ENCODE peak calls at places on chromosomes 13 and 19, in nine cellular contexts. One of them, this sample, is unnamed. For H3K4me1, the result is how much of the 10 kb centered on the place peaks cover.

GRCh38 chr19:52665047-52665446 is 26.9 kb upstream of the ZNF83 start:
- DNase-seq in ovary: no peak
- DNase-seq in cardiac muscle cell: no peak
- DNase-seq in left ventricle myocardium inferior: no peak
- DNase-seq in SJSA1: no peak
- DNase-seq in CD8-positive, alpha-beta T cell: no peak
- DNase-seq in pancreas: no peak
- DNase-seq in psoas muscle: no peak
- DNase-seq in ascending aorta: no peak
- DNase-seq in this sample: no peak

GRCh38 chr19:3683405-3683865 is 16.8 kb downstream of the PIP5K1C start:
- DNase-seq in ovary: peak
- DNase-seq in cardiac muscle cell: no peak
- DNase-seq in left ventricle myocardium inferior: peak
- DNase-seq in SJSA1: no peak
- DNase-seq in CD8-positive, alpha-beta T cell: no peak
- DNase-seq in pancreas: no peak
- DNase-seq in psoas muscle: no peak
- DNase-seq in ascending aorta: no peak
- DNase-seq in this sample: peak

GRCh38 chr19:3007975-3008374 is 21.1 kb downstream of the TLE2 start:
- DNase-seq in ovary: no peak
- DNase-seq in cardiac muscle cell: no peak
- DNase-seq in left ventricle myocardium inferior: no peak
- DNase-seq in SJSA1: no peak
- DNase-seq in CD8-positive, alpha-beta T cell: no peak
- DNase-seq in pancreas: no peak
- DNase-seq in psoas muscle: no peak
- DNase-seq in ascending aorta: no peak
- DNase-seq in this sample: no peak

GRCh38 chr19:16073988-16074387 is 2.3 kb upstream of the TPM4 start:
- DNase-seq in ovary: peak
- DNase-seq in cardiac muscle cell: no peak
- DNase-seq in left ventricle myocardium inferior: no peak
- DNase-seq in SJSA1: no peak
- DNase-seq in CD8-positive, alpha-beta T cell: no peak
- DNase-seq in pancreas: no peak
- DNase-seq in psoas muscle: no peak
- DNase-seq in ascending aorta: no peak
- DNase-seq in this sample: no peak

GRCh38 chr13:105759467-105759866 is 776.0 kb downstream of the EFNB2 start:
- DNase-seq in ovary: no peak
- DNase-seq in cardiac muscle cell: no peak
- DNase-seq in left ventricle myocardium inferior: no peak
- DNase-seq in SJSA1: no peak
- DNase-seq in CD8-positive, alpha-beta T cell: no peak
- DNase-seq in pancreas: no peak
- DNase-seq in psoas muscle: no peak
- DNase-seq in ascending aorta: no peak
- DNase-seq in this sample: no peak

GRCh38 chr19:17210296-17210695 is 4.9 kb upstream of the USE1 start:
- DNase-seq in ovary: no peak
- DNase-seq in cardiac muscle cell: no peak
- DNase-seq in left ventricle myocardium inferior: no peak
- DNase-seq in SJSA1: no peak
- DNase-seq in CD8-positive, alpha-beta T cell: no peak
- DNase-seq in pancreas: no peak
- DNase-seq in psoas muscle: no peak
- DNase-seq in ascending aorta: no peak
- DNase-seq in this sample: no peak

GRCh38 chr19:55697069-55697440 is 22.0 kb downstream of the EPN1 start:
- DNase-seq in ovary: peak
- DNase-seq in cardiac muscle cell: no peak
- DNase-seq in left ventricle myocardium inferior: no peak
- DNase-seq in SJSA1: no peak
- DNase-seq in CD8-positive, alpha-beta T cell: no peak
- DNase-seq in pancreas: no peak
- DNase-seq in psoas muscle: no peak
- DNase-seq in ascending aorta: no peak
- DNase-seq in this sample: no peak

GRCh38 chr19:35908010-35908441 is at the start of gene TYROBP:
- DNase-seq in ovary: no peak
- DNase-seq in cardiac muscle cell: no peak
- DNase-seq in left ventricle myocardium inferior: peak
- DNase-seq in SJSA1: no peak
- DNase-seq in CD8-positive, alpha-beta T cell: no peak
- DNase-seq in pancreas: no peak
- DNase-seq in psoas muscle: peak
- DNase-seq in ascending aorta: no peak
- DNase-seq in this sample: peak

GRCh38 chr13:93118081-93118615 is 108.5 kb upstream of the GPC6 start:
- DNase-seq in ovary: no peak
- DNase-seq in cardiac muscle cell: no peak
- DNase-seq in left ventricle myocardium inferior: no peak
- DNase-seq in SJSA1: no peak
- DNase-seq in CD8-positive, alpha-beta T cell: no peak
- DNase-seq in pancreas: no peak
- DNase-seq in psoas muscle: no peak
- DNase-seq in ascending aorta: no peak
- DNase-seq in this sample: no peak

GRCh38 chr19:40862785-40863184 is 12.5 kb upstream of the CYP2A6 start:
- DNase-seq in ovary: no peak
- DNase-seq in cardiac muscle cell: no peak
- DNase-seq in left ventricle myocardium inferior: no peak
- DNase-seq in SJSA1: no peak
- DNase-seq in CD8-positive, alpha-beta T cell: no peak
- DNase-seq in pancreas: no peak
- DNase-seq in psoas muscle: no peak
- DNase-seq in ascending aorta: no peak
- DNase-seq in this sample: no peak

GRCh38 chr19:7242601-7243258 is 51.5 kb downstream of the INSR start:
- DNase-seq in ovary: peak
- DNase-seq in cardiac muscle cell: no peak
- DNase-seq in left ventricle myocardium inferior: no peak
- DNase-seq in SJSA1: no peak
- DNase-seq in CD8-positive, alpha-beta T cell: no peak
- DNase-seq in pancreas: no peak
- DNase-seq in psoas muscle: no peak
- DNase-seq in ascending aorta: no peak
- DNase-seq in this sample: peak

GRCh38 chr13:60790620-60791019 is 393.6 kb downstream of the TDRD3 start:
- DNase-seq in ovary: no peak
- DNase-seq in cardiac muscle cell: no peak
- DNase-seq in left ventricle myocardium inferior: no peak
- DNase-seq in SJSA1: no peak
- DNase-seq in CD8-positive, alpha-beta T cell: no peak
- DNase-seq in pancreas: no peak
- DNase-seq in psoas muscle: no peak
- DNase-seq in ascending aorta: no peak
- DNase-seq in this sample: no peak

GRCh38 chr19:38805180-38805579 is 7.6 kb downstream of the LGALS4 start:
- DNase-seq in ovary: no peak
- DNase-seq in cardiac muscle cell: no peak
- DNase-seq in left ventricle myocardium inferior: no peak
- DNase-seq in SJSA1: no peak
- DNase-seq in CD8-positive, alpha-beta T cell: no peak
- DNase-seq in pancreas: no peak
- DNase-seq in psoas muscle: no peak
- DNase-seq in ascending aorta: no peak
- DNase-seq in this sample: no peak

GRCh38 chr13:43305416-43305815 is 282.0 kb downstream of the DNAJC15 start:
- DNase-seq in ovary: no peak
- DNase-seq in cardiac muscle cell: no peak
- DNase-seq in left ventricle myocardium inferior: no peak
- DNase-seq in SJSA1: no peak
- DNase-seq in CD8-positive, alpha-beta T cell: no peak
- DNase-seq in pancreas: no peak
- DNase-seq in psoas muscle: no peak
- DNase-seq in ascending aorta: no peak
- DNase-seq in this sample: no peak

GRCh38 chr19:58009666-58010301 is 7.2 kb upstream of the ZNF606 start:
- DNase-seq in ovary: peak
- DNase-seq in cardiac muscle cell: peak
- DNase-seq in left ventricle myocardium inferior: peak
- DNase-seq in SJSA1: no peak
- DNase-seq in CD8-positive, alpha-beta T cell: peak
- DNase-seq in pancreas: peak
- DNase-seq in psoas muscle: peak
- DNase-seq in ascending aorta: no peak
- DNase-seq in this sample: peak

GRCh38 chr13:46663216-46663615 is 110.2 kb downstream of the LRCH1 start:
- DNase-seq in ovary: no peak
- DNase-seq in cardiac muscle cell: no peak
- DNase-seq in left ventricle myocardium inferior: no peak
- DNase-seq in SJSA1: no peak
- DNase-seq in CD8-positive, alpha-beta T cell: no peak
- DNase-seq in pancreas: no peak
- DNase-seq in psoas muscle: no peak
- DNase-seq in ascending aorta: no peak
- DNase-seq in this sample: no peak
- H3K4me1 ChIP-seq in ovary: under half
- H3K4me1 ChIP-seq in cardiac muscle cell: half or more
- H3K4me1 ChIP-seq in left ventricle myocardium inferior: half or more
- H3K4me1 ChIP-seq in SJSA1: under half
- H3K4me1 ChIP-seq in CD8-positive, alpha-beta T cell: under half
- H3K4me1 ChIP-seq in pancreas: under half
- H3K4me1 ChIP-seq in psoas muscle: under half
- H3K4me1 ChIP-seq in ascending aorta: under half
- H3K4me1 ChIP-seq in this sample: under half

GRCh38 chr13:21344662-21345176 is 114.4 kb downstream of the ZDHHC20 start:
- DNase-seq in ovary: no peak
- DNase-seq in cardiac muscle cell: no peak
- DNase-seq in left ventricle myocardium inferior: no peak
- DNase-seq in SJSA1: no peak
- DNase-seq in CD8-positive, alpha-beta T cell: peak
- DNase-seq in pancreas: no peak
- DNase-seq in psoas muscle: no peak
- DNase-seq in ascending aorta: no peak
- DNase-seq in this sample: no peak
- H3K4me1 ChIP-seq in ovary: under half
- H3K4me1 ChIP-seq in cardiac muscle cell: under half
- H3K4me1 ChIP-seq in left ventricle myocardium inferior: under half
- H3K4me1 ChIP-seq in SJSA1: under half
- H3K4me1 ChIP-seq in CD8-positive, alpha-beta T cell: under half
- H3K4me1 ChIP-seq in pancreas: under half
- H3K4me1 ChIP-seq in psoas muscle: under half
- H3K4me1 ChIP-seq in ascending aorta: under half
- H3K4me1 ChIP-seq in this sample: under half

GRCh38 chr19:8388612-8388958 is 1.6 kb upstream of the RAB11B start:
- DNase-seq in ovary: no peak
- DNase-seq in cardiac muscle cell: no peak
- DNase-seq in left ventricle myocardium inferior: no peak
- DNase-seq in SJSA1: no peak
- DNase-seq in CD8-positive, alpha-beta T cell: no peak
- DNase-seq in pancreas: no peak
- DNase-seq in psoas muscle: peak
- DNase-seq in ascending aorta: no peak
- DNase-seq in this sample: no peak

GRCh38 chr19:8390617-8390981 is 439 bp downstream of the RAB11B start:
- DNase-seq in ovary: peak
- DNase-seq in cardiac muscle cell: peak
- DNase-seq in left ventricle myocardium inferior: peak
- DNase-seq in SJSA1: peak
- DNase-seq in CD8-positive, alpha-beta T cell: peak
- DNase-seq in pancreas: peak
- DNase-seq in psoas muscle: peak
- DNase-seq in ascending aorta: peak
- DNase-seq in this sample: peak

GRCh38 chr19:8389891-8390616 is at the start of gene RAB11B:
- DNase-seq in ovary: peak
- DNase-seq in cardiac muscle cell: peak
- DNase-seq in left ventricle myocardium inferior: peak
- DNase-seq in SJSA1: peak
- DNase-seq in CD8-positive, alpha-beta T cell: peak
- DNase-seq in pancreas: peak
- DNase-seq in psoas muscle: peak
- DNase-seq in ascending aorta: peak
- DNase-seq in this sample: peak

GRCh38 chr19:8387688-8388611 is 2.2 kb upstream of the RAB11B start:
- DNase-seq in ovary: no peak
- DNase-seq in cardiac muscle cell: no peak
- DNase-seq in left ventricle myocardium inferior: no peak
- DNase-seq in SJSA1: no peak
- DNase-seq in CD8-positive, alpha-beta T cell: no peak
- DNase-seq in pancreas: no peak
- DNase-seq in psoas muscle: peak
- DNase-seq in ascending aorta: no peak
- DNase-seq in this sample: no peak

DNA sequence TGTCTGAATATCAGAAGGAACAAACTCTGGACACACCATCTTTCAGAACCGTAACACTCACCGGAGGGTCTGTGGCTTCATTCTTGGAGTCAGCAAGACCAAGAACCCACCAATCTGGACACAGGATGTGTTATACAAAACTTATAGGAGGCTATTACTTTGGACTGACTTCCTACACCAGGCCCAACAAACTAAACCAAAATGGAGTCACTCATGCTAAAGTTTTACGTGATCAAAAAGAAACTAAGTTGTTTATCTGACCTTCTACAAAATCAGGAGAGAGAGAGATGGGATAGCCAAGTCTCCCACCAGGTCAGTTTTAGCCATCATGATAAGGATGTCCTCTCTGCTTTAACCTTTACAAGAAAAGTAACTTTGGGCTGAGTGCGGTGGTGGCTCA is 3.2 kb upstream of the RAB11B start:
- DNase-seq in ovary: no peak
- DNase-seq in cardiac muscle cell: no peak
- DNase-seq in left ventricle myocardium inferior: no peak
- DNase-seq in SJSA1: no peak
- DNase-seq in CD8-positive, alpha-beta T cell: no peak
- DNase-seq in pancreas: no peak
- DNase-seq in psoas muscle: no peak
- DNase-seq in ascending aorta: no peak
- DNase-seq in this sample: no peak
- H3K4me1 ChIP-seq in ovary: under half
- H3K4me1 ChIP-seq in cardiac muscle cell: under half
- H3K4me1 ChIP-seq in left ventricle myocardium inferior: under half
- H3K4me1 ChIP-seq in SJSA1: under half
- H3K4me1 ChIP-seq in CD8-positive, alpha-beta T cell: under half
- H3K4me1 ChIP-seq in pancreas: under half
- H3K4me1 ChIP-seq in psoas muscle: under half
- H3K4me1 ChIP-seq in ascending aorta: under half
- H3K4me1 ChIP-seq in this sample: under half

DNA sequence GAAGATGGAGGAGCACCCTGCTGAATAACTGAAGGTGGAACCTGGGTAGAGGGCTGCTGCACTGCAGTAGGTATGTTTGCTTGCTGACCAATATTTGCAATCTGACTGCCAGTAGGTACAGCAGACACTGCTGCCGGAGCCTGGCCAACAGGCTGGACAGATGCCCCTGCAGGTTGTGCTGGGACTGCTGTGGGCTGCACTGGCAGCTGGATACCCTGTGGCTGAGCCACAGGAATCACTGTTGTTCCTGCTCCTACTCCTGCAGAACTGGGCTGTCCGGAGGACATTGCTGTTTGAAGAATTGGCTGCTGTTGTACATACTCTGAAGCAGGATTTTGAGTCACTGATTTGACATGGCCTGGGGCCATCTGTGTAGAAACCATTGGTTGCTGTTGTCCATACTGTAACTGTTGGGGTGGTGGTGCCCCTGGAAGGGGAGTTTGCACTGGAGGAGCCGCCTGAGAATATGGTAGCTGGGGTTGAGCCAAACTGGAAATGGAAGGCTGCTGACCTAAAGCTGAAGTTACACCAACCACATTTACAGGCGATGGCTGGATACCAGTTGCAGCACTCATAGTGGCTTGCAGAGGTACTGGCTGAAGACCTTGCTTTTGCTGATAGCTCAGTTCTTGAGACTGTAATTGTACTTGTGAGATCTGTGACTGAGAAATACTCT is 2.2 kb downstream of the TSC22D1 start:
- DNase-seq in ovary: no peak
- DNase-seq in cardiac muscle cell: peak
- DNase-seq in left ventricle myocardium inferior: no peak
- DNase-seq in SJSA1: peak
- DNase-seq in CD8-positive, alpha-beta T cell: no peak
- DNase-seq in pancreas: peak
- DNase-seq in psoas muscle: peak
- DNase-seq in ascending aorta: no peak
- DNase-seq in this sample: no peak
- H3K4me1 ChIP-seq in ovary: under half
- H3K4me1 ChIP-seq in cardiac muscle cell: under half
- H3K4me1 ChIP-seq in left ventricle myocardium inferior: half or more
- H3K4me1 ChIP-seq in SJSA1: under half
- H3K4me1 ChIP-seq in CD8-positive, alpha-beta T cell: under half
- H3K4me1 ChIP-seq in pancreas: under half
- H3K4me1 ChIP-seq in psoas muscle: under half
- H3K4me1 ChIP-seq in ascending aorta: under half
- H3K4me1 ChIP-seq in this sample: under half

This sample was measured in heart right ventricle.